ENCODE peak calls at places on chromosome 2, in nine cellular contexts. B, A, C, G, O, J, U, P and M are unnamed samples.

GRCh38 chr2:8489221-8489620 is 192.6 kb upstream of the ID2 start:
- DNase-seq in P (no peak), C (no peak), B (no peak), O (no peak), G (no peak), J (no peak), U (no peak), A (peak), M (no peak)

GRCh38 chr2:2839393-2840096 is 508.5 kb upstream of the MYT1L start:
- DNase-seq in B (no peak), G (no peak), U (no peak), J (no peak), A (no peak), C (no peak), O (no peak), P (no peak), M (no peak)

GRCh38 chr2:237465515-237466227 is 21.4 kb upstream of the MLPH start:
- DNase-seq in O (peak), C (no peak), B (peak), J (peak), A (peak), U (peak), G (no peak), P (no peak), M (peak)

GRCh38 chr2:199230091-199230490 is 227.6 kb downstream of the SATB2 start:
- DNase-seq in P (no peak), J (no peak), G (no peak), B (no peak), U (peak), A (peak), C (no peak), O (no peak), M (peak)

GRCh38 chr2:207317358-207317984 is 151.7 kb upstream of the KLF7 start:
- DNase-seq in J (no peak), O (no peak), P (no peak), C (no peak), A (peak), U (peak), G (no peak), B (peak), M (no peak)

GRCh38 chr2:199480966-199481365 is 23.2 kb upstream of the SATB2 start:
- DNase-seq in J (no peak), G (no peak), U (no peak), O (no peak), C (no peak), B (no peak), P (peak), A (no peak), M (no peak)

GRCh38 chr2:96233880-96234316 is 25.3 kb upstream of the STARD7 start:
- DNase-seq in J (no peak), O (no peak), P (no peak), U (no peak), G (no peak), A (no peak), B (no peak), C (no peak), M (no peak)

GRCh38 chr2:237144516-237144915 is 58.8 kb downstream of the COPS8 start:
- DNase-seq in C (no peak), B (no peak), A (no peak), G (no peak), O (no peak), J (no peak), U (no peak), P (no peak), M (no peak)

GRCh38 chr2:71614976-71615768 is 161.8 kb downstream of the DYSF start:
- DNase-seq in O (no peak), A (peak), B (no peak), G (peak), P (no peak), U (no peak), J (peak), C (no peak), M (peak)

GRCh38 chr2:220779918-220780317 is 792.2 kb downstream of the EPHA4 start:
- DNase-seq in J (no peak), P (no peak), C (no peak), O (no peak), G (no peak), B (no peak), A (peak), U (peak), M (peak)

GRCh38 chr2:165621086-165621560 is 151.6 kb downstream of the CSRNP3 start:
- DNase-seq in G (no peak), B (no peak), O (no peak), C (no peak), U (no peak), P (no peak), A (peak), J (peak), M (peak)

GRCh38 chr2:60725466-60725865 is 30.6 kb upstream of the PAPOLG start:
- DNase-seq in A (no peak), P (no peak), U (no peak), G (no peak), C (no peak), J (no peak), B (no peak), O (no peak), M (no peak)

GRCh38 chr2:145752091-145752806 is 1232.3 kb upstream of the ZEB2 start:
- DNase-seq in O (peak), A (peak), U (peak), C (peak), P (peak), G (peak), B (peak), J (peak), M (peak)

GRCh38 chr2:200442471-200442870 is 67.4 kb downstream of the KCTD18 start:
- DNase-seq in O (no peak), B (no peak), P (no peak), J (no peak), A (peak), C (no peak), U (no peak), G (no peak), M (peak)

GRCh38 chr2:70344195-70344594 is 42.3 kb upstream of the FAM136A start:
- DNase-seq in G (no peak), U (peak), B (no peak), C (no peak), O (no peak), J (no peak), P (no peak), A (peak), M (no peak)

GRCh38 chr2:240437181-240437860 is 1.9 kb downstream of the GPC1 start:
- DNase-seq in O (no peak), G (no peak), A (no peak), C (no peak), P (no peak), U (no peak), J (no peak), B (no peak), M (no peak)

GRCh38 chr2:85178154-85178553 is 45.0 kb downstream of the TCF7L1 start:
- DNase-seq in A (no peak), U (no peak), C (no peak), J (peak), G (no peak), B (no peak), P (no peak), O (no peak), M (no peak)

GRCh38 chr2:130300970-130301348 is 41.7 kb upstream of the IMP4 start:
- DNase-seq in O (no peak), A (no peak), G (no peak), J (no peak), B (no peak), U (no peak), P (no peak), C (no peak), M (no peak)

GRCh38 chr2:20667531-20668401 is 822 bp downstream of the GDF7 start:
- DNase-seq in U (no peak), G (no peak), J (no peak), A (no peak), O (no peak), P (peak), C (peak), B (no peak), M (no peak)
- TF ChIP-seq EZH2 in U (peak), G (no peak), J (no peak), A (peak), O (no peak), P (peak), C (peak), B (no peak), M (peak)

GRCh38 chr2:215941726-215942125 is 71.6 kb downstream of the MREG start:
- DNase-seq in O (no peak), J (no peak), G (no peak), U (no peak), A (peak), B (no peak), C (no peak), P (no peak), M (no peak)
- H2AFZ ChIP-seq in O (no peak), J (no peak), G (no peak), U (no peak), A (no peak), B (no peak), C (no peak), P (no peak), M (no peak)

DNA sequence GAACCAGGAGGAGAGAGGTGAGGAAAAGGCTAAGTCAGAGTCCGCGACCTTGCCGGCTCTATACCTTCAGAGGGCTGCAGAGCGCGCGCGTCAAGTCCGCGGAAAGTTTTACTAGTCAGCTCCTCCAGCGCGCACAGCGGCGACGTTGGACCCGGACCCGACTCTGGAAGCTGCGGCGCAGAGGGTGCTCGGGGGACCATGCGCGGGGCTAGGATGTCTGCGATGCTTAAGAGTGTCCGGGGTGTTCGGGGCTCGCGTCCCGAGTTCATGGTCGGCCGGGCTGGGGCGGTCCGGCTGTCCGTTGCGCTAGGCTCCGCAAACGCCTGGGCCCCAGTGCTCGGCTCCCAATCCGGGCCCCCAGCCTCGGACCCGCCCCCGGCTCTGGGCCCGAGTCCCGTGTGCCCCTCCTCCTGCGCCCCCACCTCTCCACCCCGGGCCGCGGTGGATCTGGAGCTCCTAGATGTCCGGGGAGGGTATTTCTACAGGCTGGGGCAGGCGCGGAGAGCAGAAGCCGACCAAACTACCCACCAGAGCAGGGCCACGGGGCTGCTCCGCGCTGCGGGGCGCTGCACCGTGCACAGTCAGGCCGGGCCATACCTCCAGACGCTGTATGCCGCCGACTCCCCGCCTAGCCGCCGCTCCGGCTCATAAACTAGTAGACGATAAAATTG is at the start of gene LBX2:
- DNase-seq in C (peak), B (no peak), G (no peak), A (peak), U (no peak), O (no peak), J (no peak), P (peak), M (no peak)
- TF ChIP-seq EZH2 in C (peak), B (no peak), G (no peak), A (peak), U (no peak), O (no peak), J (peak), P (peak), M (peak)

GRCh38 chr2:20167356-20167755 is 57.6 kb downstream of the SDC1 start:
- DNase-seq in C (no peak), J (no peak), P (no peak), G (no peak), B (no peak), U (no peak), O (no peak), A (no peak), M (no peak)

GRCh38 chr2:20164061-20164733 is 60.7 kb downstream of the SDC1 start:
- DNase-seq in A (peak), U (no peak), C (peak), J (no peak), O (no peak), G (no peak), P (peak), B (no peak), M (peak)

GRCh38 chr2:20168048-20168726 is 56.7 kb downstream of the SDC1 start:
- DNase-seq in C (no peak), G (no peak), P (no peak), U (no peak), B (no peak), J (no peak), A (no peak), O (no peak), M (no peak)

GRCh38 chr2:20164734-20165242 is 60.1 kb downstream of the SDC1 start:
- DNase-seq in G (no peak), P (no peak), J (no peak), B (no peak), O (no peak), A (no peak), C (no peak), U (no peak), M (peak)

DNA sequence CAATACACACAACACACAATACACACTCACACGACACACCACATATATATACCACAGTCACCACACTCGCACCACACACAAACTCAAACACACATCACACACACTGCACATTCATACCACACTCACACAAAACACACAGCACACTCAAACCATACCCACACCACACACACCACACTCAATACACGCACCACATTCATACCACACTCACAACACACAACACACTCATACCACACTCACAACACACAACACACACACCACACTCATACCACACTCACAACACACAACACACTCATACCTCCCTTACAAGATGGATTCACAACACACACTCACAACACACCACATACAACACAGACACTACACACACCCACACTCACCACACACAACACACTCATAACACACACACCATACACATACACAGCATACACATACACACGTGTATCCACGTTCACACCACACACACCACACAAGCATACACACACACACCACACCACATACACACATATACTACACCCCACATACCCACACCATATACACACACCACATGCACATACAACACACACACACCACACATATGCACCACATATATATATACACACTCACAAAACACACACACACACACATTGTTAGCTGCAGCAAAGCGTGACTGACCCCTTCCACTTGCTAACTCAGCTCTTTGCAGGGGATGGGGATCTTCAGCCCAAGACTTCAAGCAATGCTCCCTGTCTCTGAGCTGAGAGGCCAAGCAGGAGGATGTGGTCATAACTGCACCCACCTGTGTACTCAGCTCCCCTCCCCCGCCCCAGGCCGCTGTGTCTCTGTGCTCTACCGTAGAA is 59.0 kb downstream of the SDC1 start:
- DNase-seq in B (no peak), O (no peak), G (no peak), J (no peak), C (no peak), P (peak), A (no peak), U (no peak), M (no peak)
- H2AFZ ChIP-seq in B (no peak), O (no peak), G (no peak), J (no peak), C (no peak), P (no peak), A (peak), U (peak), M (peak)

GRCh38 chr2:66578853-66579158 is 143.9 kb downstream of the MEIS1 start:
- DNase-seq in O (no peak), U (no peak), J (peak), G (no peak), A (no peak), P (no peak), C (no peak), B (no peak), M (no peak)

GRCh38 chr2:66576381-66577330 is 141.7 kb downstream of the MEIS1 start:
- DNase-seq in B (no peak), U (peak), A (peak), J (peak), P (peak), G (peak), O (peak), C (peak), M (no peak)

GRCh38 chr2:66575625-66576371 is 140.9 kb downstream of the MEIS1 start:
- DNase-seq in C (peak), P (peak), J (peak), O (no peak), G (no peak), A (peak), B (no peak), U (no peak), M (no peak)

GRCh38 chr2:66578067-66578852 is 143.3 kb downstream of the MEIS1 start:
- DNase-seq in B (no peak), O (no peak), C (peak), A (no peak), U (no peak), G (no peak), J (no peak), P (no peak), M (no peak)

GRCh38 chr2:66577331-66578041 is 142.6 kb downstream of the MEIS1 start:
- DNase-seq in G (no peak), U (no peak), J (no peak), A (no peak), B (no peak), O (peak), P (peak), C (peak), M (no peak)
- TF ChIP-seq EZH2 in G (peak), U (no peak), J (peak), A (no peak), B (no peak), O (no peak), P (peak), C (no peak), M (no peak)

GRCh38 chr2:112692496-112692911 is 28.3 kb upstream of the NT5DC4 start:
- DNase-seq in C (no peak), G (peak), A (peak), U (peak), O (peak), P (peak), J (peak), B (peak), M (peak)

GRCh38 chr2:112692914-112693313 is 27.9 kb upstream of the NT5DC4 start:
- DNase-seq in C (no peak), G (no peak), P (no peak), B (no peak), A (peak), O (peak), U (peak), J (no peak), M (peak)

GRCh38 chr2:112690853-112691390 is 29.9 kb upstream of the NT5DC4 start:
- DNase-seq in U (peak), J (peak), O (peak), B (peak), C (peak), G (peak), A (peak), P (peak), M (peak)

GRCh38 chr2:112693596-112693995 is 27.2 kb upstream of the NT5DC4 start:
- DNase-seq in A (no peak), O (no peak), C (no peak), P (no peak), B (no peak), G (no peak), J (no peak), U (no peak), M (no peak)

GRCh38 chr2:112691761-112692370 is 29.0 kb upstream of the NT5DC4 start:
- DNase-seq in J (no peak), A (peak), U (no peak), P (no peak), O (no peak), C (no peak), B (no peak), G (no peak), M (peak)
- H2AFZ ChIP-seq in J (no peak), A (no peak), U (peak), P (peak), O (no peak), C (no peak), B (no peak), G (no peak), M (no peak)

GRCh38 chr2:95026471-95027368 is 1.2 kb downstream of the MAL start:
- DNase-seq in G (no peak), O (peak), P (peak), B (no peak), J (no peak), U (no peak), A (no peak), C (no peak), M (no peak)

GRCh38 chr2:95024306-95024880 is 1.1 kb upstream of the MAL start:
- DNase-seq in O (no peak), C (no peak), P (no peak), G (no peak), U (no peak), A (no peak), J (no peak), B (no peak), M (no peak)

GRCh38 chr2:95024960-95025405 is 525 bp upstream of the MAL start:
- DNase-seq in P (peak), O (no peak), U (no peak), B (no peak), C (no peak), G (no peak), J (no peak), A (no peak), M (no peak)

GRCh38 chr2:95027369-95027720 is 1.8 kb downstream of the MAL start:
- DNase-seq in B (no peak), O (no peak), P (no peak), A (no peak), G (no peak), J (no peak), U (no peak), C (no peak), M (no peak)

DNA sequence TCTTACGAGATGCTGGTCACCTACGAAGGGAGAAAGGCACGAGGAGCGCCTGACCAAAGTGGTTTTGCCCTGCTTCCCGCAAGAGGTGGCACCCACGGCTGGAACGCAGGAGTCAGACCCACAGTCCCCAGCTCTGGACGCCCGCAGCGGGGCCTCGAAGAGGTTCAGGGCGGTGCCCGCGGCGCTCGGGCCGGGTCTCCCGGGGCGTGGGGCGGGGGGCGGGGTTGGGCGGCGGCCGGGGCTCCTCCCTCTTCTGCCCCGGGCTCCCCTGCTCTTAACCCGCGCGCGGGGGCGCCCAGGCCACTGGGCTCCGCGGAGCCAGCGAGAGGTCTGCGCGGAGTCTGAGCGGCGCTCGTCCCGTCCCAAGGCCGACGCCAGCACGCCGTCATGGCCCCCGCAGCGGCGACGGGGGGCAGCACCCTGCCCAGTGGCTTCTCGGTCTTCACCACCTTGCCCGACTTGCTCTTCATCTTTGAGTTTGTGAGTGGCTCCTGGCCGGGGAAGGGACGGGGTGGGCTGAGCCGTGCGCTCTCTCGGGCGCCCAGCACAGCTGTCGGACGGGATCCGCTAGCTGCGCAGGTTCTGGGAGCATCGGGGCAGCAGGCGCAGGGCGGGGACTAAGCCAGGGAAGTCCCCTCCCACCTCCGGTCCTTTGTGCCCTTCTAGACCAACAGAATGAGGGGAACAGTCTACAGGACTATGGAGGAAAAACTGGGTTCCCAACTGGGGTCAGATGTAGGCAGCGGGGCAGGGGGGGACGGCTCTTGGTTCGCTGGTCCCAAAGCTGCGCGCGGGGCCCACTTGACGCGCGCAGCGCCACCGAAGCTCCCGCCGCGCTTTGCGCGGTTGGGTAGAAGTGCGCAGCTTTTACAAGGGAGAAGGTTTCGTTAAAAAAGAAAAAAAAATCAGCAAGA is at the start of gene MAL:
- DNase-seq in P (peak), U (peak), C (peak), G (no peak), O (peak), J (no peak), A (no peak), B (no peak), M (no peak)
- TF ChIP-seq EZH2 in P (peak), U (peak), C (no peak), G (no peak), O (no peak), J (peak), A (no peak), B (no peak), M (peak)